ENCODE peak calls at places on chromosomes 3 and 15, in ten cellular contexts. One of them, this sample, is unnamed. For H3K9me3, the result is how much of the 10 kb centered on the place peaks cover.

GRCh38 chr15:41666353-41666920 is 6.2 kb downstream of the MGA start:
- DNase-seq in heart left ventricle: no peak
- DNase-seq in neuronal stem cell: no peak
- DNase-seq in body of pancreas: no peak
- DNase-seq in psoas muscle: no peak
- DNase-seq in left ventricle myocardium inferior: no peak
- DNase-seq in tibial nerve: no peak
- DNase-seq in CD4-positive, alpha-beta T cell: no peak
- DNase-seq in HCT116: no peak
- DNase-seq in GM23248: peak
- DNase-seq in this sample: no peak

GRCh38 chr15:68672781-68673205 is 94.0 kb downstream of the CORO2B start:
- DNase-seq in heart left ventricle: no peak
- DNase-seq in neuronal stem cell: no peak
- DNase-seq in body of pancreas: no peak
- DNase-seq in psoas muscle: no peak
- DNase-seq in left ventricle myocardium inferior: no peak
- DNase-seq in tibial nerve: no peak
- DNase-seq in CD4-positive, alpha-beta T cell: no peak
- DNase-seq in HCT116: no peak
- DNase-seq in GM23248: peak
- DNase-seq in this sample: no peak

GRCh38 chr3:124384527-124384926 is 345.7 kb upstream of the UMPS start:
- DNase-seq in heart left ventricle: no peak
- DNase-seq in neuronal stem cell: no peak
- DNase-seq in body of pancreas: no peak
- DNase-seq in psoas muscle: no peak
- DNase-seq in left ventricle myocardium inferior: no peak
- DNase-seq in tibial nerve: no peak
- DNase-seq in CD4-positive, alpha-beta T cell: no peak
- DNase-seq in HCT116: no peak
- DNase-seq in GM23248: no peak
- DNase-seq in this sample: no peak

GRCh38 chr15:72685925-72686794 is at the start of the genes BBS4 and HIGD2B:
- DNase-seq in heart left ventricle: peak
- DNase-seq in neuronal stem cell: peak
- DNase-seq in body of pancreas: peak
- DNase-seq in psoas muscle: peak
- DNase-seq in left ventricle myocardium inferior: peak
- DNase-seq in tibial nerve: peak
- DNase-seq in CD4-positive, alpha-beta T cell: peak
- DNase-seq in HCT116: peak
- DNase-seq in GM23248: peak
- DNase-seq in this sample: peak

GRCh38 chr3:17431004-17431403 is 311.4 kb downstream of the TBC1D5 start:
- DNase-seq in heart left ventricle: no peak
- DNase-seq in neuronal stem cell: no peak
- DNase-seq in body of pancreas: no peak
- DNase-seq in psoas muscle: no peak
- DNase-seq in left ventricle myocardium inferior: no peak
- DNase-seq in tibial nerve: no peak
- DNase-seq in CD4-positive, alpha-beta T cell: no peak
- DNase-seq in HCT116: peak
- DNase-seq in GM23248: peak
- DNase-seq in this sample: no peak

GRCh38 chr15:59491062-59491461 is 53.1 kb downstream of the FAM81A start:
- DNase-seq in heart left ventricle: no peak
- DNase-seq in neuronal stem cell: no peak
- DNase-seq in body of pancreas: no peak
- DNase-seq in psoas muscle: no peak
- DNase-seq in left ventricle myocardium inferior: no peak
- DNase-seq in tibial nerve: no peak
- DNase-seq in CD4-positive, alpha-beta T cell: no peak
- DNase-seq in HCT116: no peak
- DNase-seq in GM23248: no peak
- DNase-seq in this sample: no peak

GRCh38 chr3:82001276-82001953 is 240.0 kb upstream of the GBE1 start:
- DNase-seq in heart left ventricle: no peak
- DNase-seq in neuronal stem cell: no peak
- DNase-seq in body of pancreas: no peak
- DNase-seq in psoas muscle: no peak
- DNase-seq in left ventricle myocardium inferior: no peak
- DNase-seq in tibial nerve: no peak
- DNase-seq in CD4-positive, alpha-beta T cell: no peak
- DNase-seq in HCT116: no peak
- DNase-seq in GM23248: no peak
- DNase-seq in this sample: no peak

GRCh38 chr3:140922634-140923033 is 19.0 kb upstream of the SLC25A36 start:
- DNase-seq in heart left ventricle: no peak
- DNase-seq in neuronal stem cell: no peak
- DNase-seq in body of pancreas: no peak
- DNase-seq in psoas muscle: no peak
- DNase-seq in left ventricle myocardium inferior: no peak
- DNase-seq in tibial nerve: no peak
- DNase-seq in CD4-positive, alpha-beta T cell: no peak
- DNase-seq in HCT116: no peak
- DNase-seq in GM23248: peak
- DNase-seq in this sample: no peak

GRCh38 chr15:78879517-78880241 is 7.0 kb downstream of the MORF4L1 start:
- DNase-seq in heart left ventricle: no peak
- DNase-seq in neuronal stem cell: no peak
- DNase-seq in body of pancreas: no peak
- DNase-seq in psoas muscle: no peak
- DNase-seq in left ventricle myocardium inferior: no peak
- DNase-seq in tibial nerve: no peak
- DNase-seq in CD4-positive, alpha-beta T cell: no peak
- DNase-seq in HCT116: no peak
- DNase-seq in GM23248: peak
- DNase-seq in this sample: no peak

GRCh38 chr3:53936347-53936746 is 44.7 kb upstream of the SELENOK start:
- DNase-seq in heart left ventricle: no peak
- DNase-seq in neuronal stem cell: no peak
- DNase-seq in body of pancreas: no peak
- DNase-seq in psoas muscle: no peak
- DNase-seq in left ventricle myocardium inferior: no peak
- DNase-seq in tibial nerve: no peak
- DNase-seq in CD4-positive, alpha-beta T cell: no peak
- DNase-seq in HCT116: no peak
- DNase-seq in GM23248: no peak
- DNase-seq in this sample: no peak

GRCh38 chr3:50405249-50405648 is 45.9 kb upstream of the TMEM115 start:
- DNase-seq in heart left ventricle: no peak
- DNase-seq in neuronal stem cell: peak
- DNase-seq in body of pancreas: no peak
- DNase-seq in psoas muscle: no peak
- DNase-seq in left ventricle myocardium inferior: no peak
- DNase-seq in tibial nerve: no peak
- DNase-seq in CD4-positive, alpha-beta T cell: peak
- DNase-seq in HCT116: no peak
- DNase-seq in GM23248: peak
- DNase-seq in this sample: no peak

DNA sequence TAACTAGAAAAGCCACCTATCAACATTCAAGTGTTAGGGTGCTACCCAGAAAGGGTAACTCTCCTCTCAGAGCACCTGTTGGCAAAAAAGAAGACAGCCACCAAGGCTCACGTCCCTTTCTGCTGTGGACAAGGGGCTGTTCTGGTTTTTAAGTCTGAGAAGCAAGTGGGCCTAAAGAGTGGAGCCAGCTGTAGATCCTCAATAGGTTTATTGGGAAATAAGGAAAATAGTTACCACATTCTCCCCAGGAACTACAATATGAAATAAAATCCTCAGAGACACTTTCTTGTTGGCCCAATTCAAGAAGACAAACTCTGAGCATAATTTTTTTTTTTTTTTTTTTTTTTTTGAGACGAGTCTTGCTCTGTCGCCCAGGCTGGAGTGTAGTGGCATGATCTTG is 35.8 kb downstream of the LRIG1 start:
- DNase-seq in heart left ventricle: no peak
- DNase-seq in neuronal stem cell: no peak
- DNase-seq in body of pancreas: no peak
- DNase-seq in psoas muscle: no peak
- DNase-seq in left ventricle myocardium inferior: no peak
- DNase-seq in tibial nerve: no peak
- DNase-seq in CD4-positive, alpha-beta T cell: no peak
- DNase-seq in HCT116: no peak
- DNase-seq in GM23248: no peak
- DNase-seq in this sample: no peak
- H3K27ac ChIP-seq in heart left ventricle: no peak
- H3K27ac ChIP-seq in neuronal stem cell: no peak
- H3K27ac ChIP-seq in body of pancreas: peak
- H3K27ac ChIP-seq in psoas muscle: peak
- H3K27ac ChIP-seq in left ventricle myocardium inferior: peak
- H3K27ac ChIP-seq in tibial nerve: no peak
- H3K27ac ChIP-seq in CD4-positive, alpha-beta T cell: no peak
- H3K27ac ChIP-seq in HCT116: no peak
- H3K27ac ChIP-seq in GM23248: no peak
- H3K27ac ChIP-seq in this sample: peak

DNA sequence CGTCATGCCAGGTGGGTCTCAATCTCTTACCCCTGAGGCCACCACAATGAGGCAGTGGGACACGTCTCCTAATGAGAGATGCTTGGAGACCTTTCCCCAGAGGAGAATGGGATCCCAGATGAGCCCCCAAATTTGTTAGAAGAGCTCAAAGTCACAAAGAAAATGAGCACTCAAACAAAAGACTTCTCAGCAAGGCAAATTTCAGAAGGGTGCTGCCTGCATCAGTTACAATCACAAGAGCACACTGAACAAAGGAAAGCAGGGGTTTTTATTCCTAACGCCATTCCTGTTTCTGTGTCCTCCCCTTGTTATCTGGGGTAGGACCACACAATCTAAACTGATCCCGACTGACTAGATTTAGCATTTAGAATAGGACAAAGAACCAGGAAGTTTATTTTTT is 50.1 kb downstream of the DLG1 start:
- DNase-seq in heart left ventricle: no peak
- DNase-seq in neuronal stem cell: no peak
- DNase-seq in body of pancreas: no peak
- DNase-seq in psoas muscle: no peak
- DNase-seq in left ventricle myocardium inferior: no peak
- DNase-seq in tibial nerve: no peak
- DNase-seq in CD4-positive, alpha-beta T cell: no peak
- DNase-seq in HCT116: no peak
- DNase-seq in GM23248: no peak
- DNase-seq in this sample: no peak
- H3K9me3 ChIP-seq in heart left ventricle: under half
- H3K9me3 ChIP-seq in neuronal stem cell: under half
- H3K9me3 ChIP-seq in body of pancreas: under half
- H3K9me3 ChIP-seq in psoas muscle: under half
- H3K9me3 ChIP-seq in left ventricle myocardium inferior: under half
- H3K9me3 ChIP-seq in tibial nerve: under half
- H3K9me3 ChIP-seq in CD4-positive, alpha-beta T cell: under half
- H3K9me3 ChIP-seq in HCT116: under half
- H3K9me3 ChIP-seq in GM23248: under half
- H3K9me3 ChIP-seq in this sample: under half

GRCh38 chr15:62483817-62484216 is 318.7 kb upstream of the C2CD4B start:
- DNase-seq in heart left ventricle: peak
- DNase-seq in neuronal stem cell: no peak
- DNase-seq in body of pancreas: peak
- DNase-seq in psoas muscle: peak
- DNase-seq in left ventricle myocardium inferior: peak
- DNase-seq in tibial nerve: no peak
- DNase-seq in CD4-positive, alpha-beta T cell: no peak
- DNase-seq in HCT116: no peak
- DNase-seq in GM23248: peak
- DNase-seq in this sample: no peak
- H3K27ac ChIP-seq in heart left ventricle: peak
- H3K27ac ChIP-seq in neuronal stem cell: no peak
- H3K27ac ChIP-seq in body of pancreas: no peak
- H3K27ac ChIP-seq in psoas muscle: no peak
- H3K27ac ChIP-seq in left ventricle myocardium inferior: peak
- H3K27ac ChIP-seq in tibial nerve: no peak
- H3K27ac ChIP-seq in CD4-positive, alpha-beta T cell: no peak
- H3K27ac ChIP-seq in HCT116: no peak
- H3K27ac ChIP-seq in GM23248: peak
- H3K27ac ChIP-seq in this sample: no peak

DNA sequence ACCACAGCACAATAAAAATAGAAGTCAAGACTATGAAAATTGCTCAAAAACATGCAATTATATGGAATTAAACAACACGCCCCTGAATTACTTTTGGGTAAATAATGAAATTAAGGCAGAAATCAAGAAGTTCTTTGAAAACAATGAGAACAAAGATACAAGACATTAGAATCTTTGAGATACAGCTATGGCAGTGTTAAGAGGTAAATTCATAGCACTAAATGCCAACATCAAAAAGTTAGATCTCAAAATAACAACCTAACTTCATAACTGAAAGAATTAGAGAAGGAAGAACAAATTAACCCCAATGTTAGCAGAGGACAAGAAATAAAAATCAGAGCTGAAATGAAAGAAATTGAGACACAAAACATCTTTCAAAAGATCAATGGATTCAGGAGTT is 86.6 kb upstream of the UBP1 start:
- DNase-seq in heart left ventricle: no peak
- DNase-seq in neuronal stem cell: no peak
- DNase-seq in body of pancreas: no peak
- DNase-seq in psoas muscle: no peak
- DNase-seq in left ventricle myocardium inferior: no peak
- DNase-seq in tibial nerve: no peak
- DNase-seq in CD4-positive, alpha-beta T cell: no peak
- DNase-seq in HCT116: no peak
- DNase-seq in GM23248: no peak
- DNase-seq in this sample: no peak
- H3K9me3 ChIP-seq in heart left ventricle: half or more
- H3K9me3 ChIP-seq in neuronal stem cell: under half
- H3K9me3 ChIP-seq in body of pancreas: under half
- H3K9me3 ChIP-seq in psoas muscle: under half
- H3K9me3 ChIP-seq in left ventricle myocardium inferior: under half
- H3K9me3 ChIP-seq in tibial nerve: under half
- H3K9me3 ChIP-seq in CD4-positive, alpha-beta T cell: under half
- H3K9me3 ChIP-seq in HCT116: under half
- H3K9me3 ChIP-seq in GM23248: under half
- H3K9me3 ChIP-seq in this sample: under half

GRCh38 chr3:117736851-117737250 is 1027.3 kb downstream of the TUSC7 start:
- DNase-seq in heart left ventricle: no peak
- DNase-seq in neuronal stem cell: no peak
- DNase-seq in body of pancreas: no peak
- DNase-seq in psoas muscle: no peak
- DNase-seq in left ventricle myocardium inferior: no peak
- DNase-seq in tibial nerve: no peak
- DNase-seq in CD4-positive, alpha-beta T cell: no peak
- DNase-seq in HCT116: no peak
- DNase-seq in GM23248: no peak
- DNase-seq in this sample: no peak

GRCh38 chr3:117735481-117736101 is 1026.0 kb downstream of the TUSC7 start:
- DNase-seq in heart left ventricle: no peak
- DNase-seq in neuronal stem cell: no peak
- DNase-seq in body of pancreas: no peak
- DNase-seq in psoas muscle: no peak
- DNase-seq in left ventricle myocardium inferior: no peak
- DNase-seq in tibial nerve: no peak
- DNase-seq in CD4-positive, alpha-beta T cell: no peak
- DNase-seq in HCT116: no peak
- DNase-seq in GM23248: peak
- DNase-seq in this sample: no peak

GRCh38 chr3:117734431-117734830 is 1024.9 kb downstream of the TUSC7 start:
- DNase-seq in heart left ventricle: no peak
- DNase-seq in neuronal stem cell: no peak
- DNase-seq in body of pancreas: no peak
- DNase-seq in psoas muscle: no peak
- DNase-seq in left ventricle myocardium inferior: no peak
- DNase-seq in tibial nerve: no peak
- DNase-seq in CD4-positive, alpha-beta T cell: no peak
- DNase-seq in HCT116: no peak
- DNase-seq in GM23248: peak
- DNase-seq in this sample: no peak
- H3K27ac ChIP-seq in heart left ventricle: no peak
- H3K27ac ChIP-seq in neuronal stem cell: no peak
- H3K27ac ChIP-seq in body of pancreas: no peak
- H3K27ac ChIP-seq in psoas muscle: no peak
- H3K27ac ChIP-seq in left ventricle myocardium inferior: no peak
- H3K27ac ChIP-seq in tibial nerve: no peak
- H3K27ac ChIP-seq in CD4-positive, alpha-beta T cell: no peak
- H3K27ac ChIP-seq in HCT116: no peak
- H3K27ac ChIP-seq in GM23248: peak
- H3K27ac ChIP-seq in this sample: no peak

This sample was measured in lung.